ENCODE peak calls at places on chromosome 10, in seven cellular contexts. X is PC-3, N is neural progenitor cell, I is MM.1S, C is GM23338, L is OCI-LY7, S is HCT116. G is an unnamed sample.

GRCh38 chr10:123013456-123014419 is 4.9 kb downstream of the ACADSB start:
- DNase-seq in X (no peak), N (no peak), I (no peak), C (no peak), L (no peak), S (no peak), G (no peak)

GRCh38 chr10:17061418-17061817 is 68.2 kb downstream of the CUBN start:
- DNase-seq in X (no peak), N (no peak), I (no peak), C (no peak), L (no peak), S (no peak), G (no peak)

GRCh38 chr10:110632591-110633215 is 11.4 kb upstream of the RBM20 start:
- DNase-seq in X (no peak), N (no peak), I (no peak), C (no peak), L (no peak), S (no peak), G (no peak)

GRCh38 chr10:3123571-3124411 is 48.8 kb downstream of the PITRM1 start:
- DNase-seq in X (no peak), N (no peak), I (no peak), C (no peak), L (no peak), S (no peak), G (no peak)

GRCh38 chr10:123643315-123643714 is 22.8 kb upstream of the GPR26 start:
- DNase-seq in X (no peak), N (no peak), I (no peak), C (peak), L (no peak), S (no peak), G (no peak)

GRCh38 chr10:43824934-43825333 is 176.3 kb upstream of the ZNF32 start:
- DNase-seq in X (no peak), N (no peak), I (no peak), C (no peak), L (no peak), S (no peak), G (no peak)

GRCh38 chr10:119542990-119543813 is 683 bp upstream of the RGS10 start:
- DNase-seq in X (peak), N (peak), I (peak), C (peak), L (peak), S (no peak), G (peak)

GRCh38 chr10:43227911-43228782 is 38.7 kb downstream of the RASGEF1A start:
- DNase-seq in X (no peak), N (no peak), I (no peak), C (no peak), L (no peak), S (no peak), G (no peak)

GRCh38 chr10:121043124-121043849 is 192.1 kb downstream of the WDR11 start:
- DNase-seq in X (no peak), N (no peak), I (no peak), C (no peak), L (no peak), S (no peak), G (peak)

GRCh38 chr10:104301907-104302690 is 33.1 kb downstream of the GSTO2 start:
- DNase-seq in X (no peak), N (no peak), I (no peak), C (no peak), L (no peak), S (no peak), G (no peak)

GRCh38 chr10:124165827-124166226 is 72.4 kb upstream of the CHST15 start:
- DNase-seq in X (no peak), N (no peak), I (no peak), C (no peak), L (no peak), S (no peak), G (no peak)

GRCh38 chr10:33010132-33011037 is 52.4 kb upstream of the ITGB1 start:
- DNase-seq in X (peak), N (peak), I (no peak), C (peak), L (no peak), S (peak), G (peak)

GRCh38 chr10:30495687-30496086 is 61.7 kb downstream of the MAP3K8 start:
- DNase-seq in X (peak), N (no peak), I (no peak), C (no peak), L (no peak), S (no peak), G (no peak)

GRCh38 chr10:27744478-27745379 is 890 bp downstream of the MKX start:
- DNase-seq in X (peak), N (peak), I (peak), C (peak), L (no peak), S (no peak), G (peak)

GRCh38 chr10:79434223-79434687 is 11.2 kb downstream of the ZCCHC24 start:
- DNase-seq in X (peak), N (no peak), I (no peak), C (no peak), L (no peak), S (no peak), G (no peak)

GRCh38 chr10:106392781-106393180 is 771.7 kb downstream of the SORCS1 start:
- DNase-seq in X (no peak), N (peak), I (no peak), C (peak), L (no peak), S (no peak), G (no peak)

GRCh38 chr10:45464958-45465567 is 91.0 kb downstream of the ALOX5 start:
- DNase-seq in X (peak), N (peak), I (peak), C (peak), L (peak), S (peak), G (peak)

GRCh38 chr10:11270135-11270857 is 252.6 kb downstream of the CELF2 start:
- DNase-seq in X (peak), N (peak), I (peak), C (peak), L (peak), S (peak), G (peak)

GRCh38 chr10:13239923-13240322 is 5.7 kb upstream of the UCMA start:
- DNase-seq in X (no peak), N (no peak), I (no peak), C (no peak), L (no peak), S (no peak), G (no peak)

GRCh38 chr10:85702768-85703167 is 663.8 kb downstream of the GRID1 start:
- DNase-seq in X (no peak), N (no peak), I (no peak), C (no peak), L (no peak), S (no peak), G (no peak)

GRCh38 chr10:80260295-80261243 is 28.9 kb downstream of the MAT1A start:
- DNase-seq in X (no peak), N (peak), I (peak), C (peak), L (peak), S (no peak), G (no peak)

GRCh38 chr10:33201971-33202370 is 132.5 kb downstream of the NRP1 start:
- DNase-seq in X (peak), N (no peak), I (no peak), C (no peak), L (no peak), S (no peak), G (no peak)

GRCh38 chr10:73926152-73926764 is 15.3 kb downstream of the PLAU start:
- DNase-seq in X (no peak), N (no peak), I (no peak), C (no peak), L (no peak), S (no peak), G (no peak)

GRCh38 chr10:71361581-71361980 is 35.1 kb upstream of the CDH23 start:
- DNase-seq in X (no peak), N (no peak), I (no peak), C (no peak), L (no peak), S (no peak), G (no peak)

GRCh38 chr10:122279725-122280141 is 8.6 kb downstream of the BTBD16 start:
- DNase-seq in X (peak), N (peak), I (no peak), C (peak), L (peak), S (peak), G (peak)

GRCh38 chr10:71659050-71659738 is 60.4 kb downstream of the C10orf105 start:
- DNase-seq in X (no peak), N (peak), I (no peak), C (no peak), L (no peak), S (no peak), G (peak)

DNA sequence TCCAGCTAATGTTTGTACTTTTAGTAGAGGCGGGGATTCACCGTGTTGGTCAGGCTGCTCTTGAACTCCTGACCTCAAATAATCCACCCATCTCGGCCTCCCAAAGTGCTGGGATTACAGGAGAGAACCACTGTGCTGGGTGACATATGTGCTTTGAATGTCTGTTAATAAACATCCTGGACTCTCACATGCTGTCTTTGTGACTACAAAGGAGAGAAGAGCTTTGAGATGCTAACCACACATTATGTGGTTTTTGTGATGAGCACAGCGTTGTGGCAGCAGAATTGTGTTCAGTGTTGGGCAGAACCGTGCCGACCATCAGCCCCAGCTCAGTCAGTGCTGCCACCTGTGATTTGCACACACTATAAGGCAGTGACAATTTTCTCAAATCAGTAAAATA is 500.1 kb upstream of the KLF6 start:
- DNase-seq in X (no peak), N (no peak), I (no peak), C (no peak), L (no peak), S (no peak), G (no peak)
- H3K27ac ChIP-seq in X (no peak), N (no peak), I (no peak), C (no peak), L (no peak), S (no peak), G (no peak)

GRCh38 chr10:131569851-131570715 is 258.6 kb upstream of the TCERG1L start:
- DNase-seq in X (no peak), N (peak), I (no peak), C (peak), L (no peak), S (no peak), G (no peak)
- TF ChIP-seq CTCF in X (no peak), N (peak), I (no peak), C (peak), L (peak), S (peak), G (peak)

DNA sequence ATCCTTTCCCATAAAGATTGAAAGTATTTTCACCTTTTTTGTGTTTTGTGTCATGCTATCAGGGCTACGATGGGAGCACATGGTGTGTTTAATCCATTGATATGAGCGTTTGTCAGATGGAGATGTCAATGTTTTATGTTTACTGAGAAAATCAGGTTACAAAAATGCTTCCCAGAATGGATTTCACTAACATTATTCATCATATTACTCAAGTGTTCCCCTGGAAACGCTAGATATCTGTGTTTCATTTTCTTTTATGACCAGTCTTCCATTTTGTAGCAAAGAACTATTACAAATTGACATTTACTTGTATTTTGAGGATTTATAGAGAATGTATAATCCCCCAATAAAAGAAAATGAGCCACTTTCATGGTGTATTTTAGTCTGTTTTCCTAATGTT is 293.5 kb upstream of the AKR1E2 start:
- DNase-seq in X (peak), N (no peak), I (no peak), C (no peak), L (no peak), S (no peak), G (no peak)
- TF ChIP-seq EZH2phosphoT487 in X (no peak), N (no peak), I (no peak), C (no peak), L (no peak), S (no peak), G (no peak)

DNA sequence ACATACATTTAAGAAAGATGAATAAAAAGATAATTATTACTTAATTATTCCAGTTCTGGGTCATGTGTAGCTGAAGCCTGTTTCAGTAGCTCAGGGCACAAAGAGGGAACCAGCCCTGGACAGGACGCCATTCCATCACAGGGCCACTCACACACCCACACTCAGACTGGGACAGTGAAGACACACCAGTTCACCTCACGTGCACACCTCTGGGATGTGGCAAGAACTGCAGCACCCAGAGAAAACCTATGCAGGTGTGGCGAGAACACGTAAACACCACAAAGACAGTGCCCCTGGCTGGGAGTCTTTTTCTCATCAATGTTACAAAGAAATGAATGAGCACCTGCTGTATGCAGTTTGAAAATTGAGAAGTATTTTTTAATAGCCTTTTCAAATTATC is 1.6 kb upstream of the IDI1 start:
- DNase-seq in X (peak), N (peak), I (peak), C (peak), L (peak), S (peak), G (peak)
- H3K27ac ChIP-seq in X (no peak), N (peak), I (peak), C (no peak), L (peak), S (peak), G (peak)

GRCh38 chr10:95445223-95445836 is 115.8 kb downstream of the SORBS1 start:
- DNase-seq in X (peak), N (no peak), I (no peak), C (no peak), L (no peak), S (peak), G (peak)
- TF ChIP-seq CTCF in X (no peak), N (no peak), I (no peak), C (no peak), L (no peak), S (no peak), G (no peak)

DNA sequence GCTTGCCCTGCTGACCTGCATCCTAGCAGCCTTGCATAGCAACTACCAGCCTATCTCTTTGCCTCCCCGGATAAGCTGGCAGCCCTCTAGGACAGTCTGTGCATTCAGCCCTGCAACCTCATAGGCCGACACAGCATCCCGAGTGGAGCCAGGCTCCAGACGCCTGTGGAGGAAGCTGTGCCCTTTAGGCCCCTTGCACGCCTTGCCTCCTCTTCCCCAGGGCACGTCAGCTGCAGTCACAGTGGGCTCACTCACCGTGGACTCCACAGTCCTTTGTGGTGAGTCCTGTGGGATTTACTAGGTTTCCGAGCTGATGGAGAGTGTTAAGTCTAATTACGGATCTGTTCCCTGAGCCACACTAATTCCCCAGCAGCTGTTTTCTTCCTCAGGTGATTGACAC is 540.0 kb downstream of the TCERG1L start:
- DNase-seq in X (no peak), N (peak), I (no peak), C (no peak), L (no peak), S (no peak), G (no peak)
- TF ChIP-seq EZH2phosphoT487 in X (no peak), N (no peak), I (no peak), C (no peak), L (no peak), S (no peak), G (no peak)

DNA sequence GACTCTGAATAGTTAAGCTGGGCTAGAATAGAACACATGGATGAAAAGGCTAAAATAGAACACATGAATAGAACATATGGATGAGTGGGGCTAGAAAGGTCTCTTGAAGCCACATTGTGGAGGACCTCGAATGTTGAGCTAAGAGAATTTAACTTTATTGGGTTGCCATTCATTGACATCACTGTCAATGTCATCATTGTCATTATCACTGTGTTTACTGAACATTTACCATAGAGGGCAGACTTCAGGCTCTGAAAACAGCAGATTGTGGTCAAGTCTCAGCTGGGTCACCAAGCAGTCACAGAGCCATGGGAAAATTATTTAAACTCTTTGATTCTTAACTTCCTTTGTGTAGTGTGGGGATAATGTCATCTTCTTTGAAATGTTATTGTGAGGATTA is 80.4 kb downstream of the WDFY4 start:
- DNase-seq in X (no peak), N (no peak), I (no peak), C (no peak), L (no peak), S (no peak), G (no peak)
- H3K27ac ChIP-seq in X (no peak), N (no peak), I (no peak), C (no peak), L (no peak), S (no peak), G (no peak)

DNA sequence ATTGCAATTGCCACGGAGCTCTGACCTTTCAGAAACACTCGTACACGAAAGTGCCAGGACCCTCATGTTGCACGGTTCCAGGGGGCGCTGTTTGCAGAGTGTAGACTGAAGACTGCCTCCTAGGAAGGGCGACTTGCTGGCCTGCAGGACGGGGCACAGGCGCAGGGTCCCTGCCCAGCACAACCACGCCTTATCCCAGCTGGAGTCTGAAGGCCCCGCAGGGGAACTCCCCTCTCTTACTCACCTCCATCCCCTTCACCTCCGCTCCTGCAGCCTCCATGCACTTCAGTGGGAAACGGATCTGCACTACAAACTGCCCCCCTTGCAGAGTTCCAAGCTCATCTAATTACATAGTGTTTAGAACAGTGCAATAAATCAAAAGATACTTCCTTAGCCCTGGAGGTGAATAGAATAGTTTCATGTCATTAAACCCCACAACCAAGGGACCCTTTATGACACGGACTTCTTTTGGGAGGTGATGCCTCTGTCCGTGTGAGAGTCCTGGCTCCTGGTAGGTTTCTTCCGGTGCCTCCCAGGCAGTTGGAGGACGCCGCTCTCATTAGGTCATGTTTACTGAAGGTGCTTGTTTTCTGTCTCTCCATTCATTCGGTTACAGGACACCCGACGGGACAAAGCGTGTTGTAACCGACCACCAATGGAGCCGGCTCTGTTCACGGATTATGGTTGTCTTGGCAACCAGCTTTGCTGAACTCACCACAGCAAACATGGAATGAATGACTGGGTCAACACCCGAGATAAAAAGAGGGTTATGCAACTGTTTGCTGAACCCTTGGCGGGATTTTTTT is 262.2 kb downstream of the BAMBI start:
- DNase-seq in X (no peak), N (peak), I (no peak), C (peak), L (no peak), S (no peak), G (peak)
- TF ChIP-seq CTCF in X (peak), N (peak), I (no peak), C (peak), L (peak), S (peak), G (peak)

G was measured in hepatocyte.